ENCODE peak calls at places on chromosome X, in nine cellular contexts. P is AG04449, N is psoas muscle, U is lower leg skin, Z is osteocyte, J is CD14-positive monocyte, Y is AG09309, G is type B pancreatic cell, B is GM13977. A is an unnamed sample.

GRCh38 chrX:153510383-153510782 is 7.1 kb upstream of the ATP2B3 start:
- DNase-seq in P (no peak), N (no peak), U (no peak), Z (no peak), J (no peak), Y (no peak), G (no peak), B (no peak), A (no peak)

GRCh38 chrX:43644124-43644701 is 11.9 kb upstream of the MAOA start:
- DNase-seq in P (no peak), N (no peak), U (no peak), Z (no peak), J (no peak), Y (no peak), G (no peak), B (no peak), A (no peak)

GRCh38 chrX:46791927-46792825 is 33.3 kb upstream of the SLC9A7 start:
- DNase-seq in P (peak), N (no peak), U (peak), Z (no peak), J (peak), Y (peak), G (no peak), B (peak), A (peak)

GRCh38 chrX:69038826-69039225 is 126.4 kb downstream of the PJA1 start:
- DNase-seq in P (no peak), N (no peak), U (no peak), Z (no peak), J (no peak), Y (no peak), G (no peak), B (no peak), A (no peak)

GRCh38 chrX:117568238-117568637 is 548.4 kb downstream of the KLHL13 start:
- DNase-seq in P (no peak), N (no peak), U (no peak), Z (no peak), J (no peak), Y (no peak), G (no peak), B (no peak), A (no peak)

GRCh38 chrX:70034646-70035045 is 15.1 kb downstream of the AWAT2 start:
- DNase-seq in P (no peak), N (no peak), U (no peak), Z (no peak), J (no peak), Y (no peak), G (no peak), B (no peak), A (no peak)

GRCh38 chrX:100904433-100904832 is 24.3 kb downstream of the XKRX start:
- DNase-seq in P (no peak), N (no peak), U (no peak), Z (no peak), J (no peak), Y (no peak), G (no peak), B (no peak), A (no peak)

GRCh38 chrX:74423289-74423985 is 2.1 kb downstream of the SLC16A2 start:
- DNase-seq in P (no peak), N (no peak), U (no peak), Z (peak), J (no peak), Y (no peak), G (no peak), B (no peak), A (no peak)

GRCh38 chrX:43375146-43375545 is 281.0 kb upstream of the MAOA start:
- DNase-seq in P (no peak), N (no peak), U (no peak), Z (no peak), J (no peak), Y (no peak), G (no peak), B (no peak), A (no peak)

GRCh38 chrX:72306085-72306801 is 529 bp upstream of the CITED1 start:
- DNase-seq in P (no peak), N (no peak), U (no peak), Z (peak), J (no peak), Y (no peak), G (no peak), B (no peak), A (no peak)

GRCh38 chrX:39487166-39488006 is 610.4 kb downstream of the BCOR start:
- DNase-seq in P (no peak), N (no peak), U (no peak), Z (no peak), J (no peak), Y (no peak), G (no peak), B (no peak), A (no peak)

GRCh38 chrX:143664302-143664701 is 28.4 kb upstream of the SLITRK4 start:
- DNase-seq in P (no peak), N (no peak), U (no peak), Z (no peak), J (no peak), Y (no peak), G (no peak), B (no peak), A (no peak)

GRCh38 chrX:134186362-134187121 is 50.4 kb upstream of the CCDC160 start:
- DNase-seq in P (no peak), N (no peak), U (no peak), Z (no peak), J (no peak), Y (no peak), G (no peak), B (no peak), A (no peak)

GRCh38 chrX:101164766-101165590 is 54.6 kb upstream of the DRP2 start:
- DNase-seq in P (no peak), N (no peak), U (no peak), Z (no peak), J (no peak), Y (no peak), G (no peak), B (no peak), A (no peak)

GRCh38 chrX:151974336-151975227 is at the start of gene GABRE:
- DNase-seq in P (no peak), N (peak), U (peak), Z (no peak), J (no peak), Y (no peak), G (peak), B (peak), A (no peak)

GRCh38 chrX:22171287-22172060 is 101.2 kb upstream of the CBLL2 start:
- DNase-seq in P (no peak), N (no peak), U (no peak), Z (no peak), J (no peak), Y (no peak), G (no peak), B (no peak), A (no peak)

GRCh38 chrX:48003367-48003757 is 427 bp downstream of the ZNF182 start:
- DNase-seq in P (no peak), N (no peak), U (no peak), Z (no peak), J (no peak), Y (no peak), G (no peak), B (no peak), A (no peak)

GRCh38 chrX:40148439-40149285 is 50.9 kb upstream of the BCOR start:
- DNase-seq in P (no peak), N (no peak), U (no peak), Z (no peak), J (no peak), Y (no peak), G (no peak), B (peak), A (no peak)

GRCh38 chrX:147333821-147334220 is 519.3 kb upstream of the CXorf51A start:
- DNase-seq in P (no peak), N (no peak), U (no peak), Z (no peak), J (no peak), Y (no peak), G (no peak), B (no peak), A (no peak)

GRCh38 chrX:8005678-8006347 is 78.6 kb upstream of the PNPLA4 start:
- DNase-seq in P (no peak), N (no peak), U (no peak), Z (no peak), J (no peak), Y (no peak), G (no peak), B (no peak), A (no peak)

GRCh38 chrX:8010105-8010504 is 82.9 kb upstream of the PNPLA4 start:
- DNase-seq in P (no peak), N (no peak), U (no peak), Z (no peak), J (no peak), Y (no peak), G (no peak), B (no peak), A (no peak)
- TF ChIP-seq CTCF in P (no peak), N (no peak), U (no peak), Z (no peak), J (no peak), Y (no peak), G (peak), B (no peak), A (no peak)

DNA sequence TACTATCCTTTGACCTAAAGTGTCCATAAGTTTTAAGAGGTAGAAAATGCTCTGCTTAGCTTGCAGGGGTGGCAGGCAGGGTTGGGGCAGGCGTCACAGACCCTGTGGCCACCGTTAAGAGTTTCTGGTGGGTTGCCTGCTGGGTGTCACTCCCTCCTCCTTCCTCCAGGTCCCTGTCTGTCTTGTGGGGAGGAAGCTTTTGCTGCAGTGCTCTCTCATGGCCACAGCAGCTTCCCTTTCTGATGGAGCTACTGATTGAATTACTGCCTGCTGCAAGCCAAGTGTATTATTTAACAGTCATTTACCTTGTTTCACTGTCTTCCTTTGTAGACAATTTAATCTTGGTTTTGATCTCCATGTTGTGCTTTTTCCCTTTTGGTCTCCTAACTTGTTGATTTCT is 384.6 kb downstream of the IDS start:
- DNase-seq in P (no peak), N (no peak), U (no peak), Z (no peak), J (no peak), Y (no peak), G (no peak), B (no peak), A (no peak)
- TF ChIP-seq CTCF in P (no peak), N (no peak), U (no peak), Z (no peak), J (no peak), Y (no peak), G (no peak), B (no peak), A (no peak)

DNA sequence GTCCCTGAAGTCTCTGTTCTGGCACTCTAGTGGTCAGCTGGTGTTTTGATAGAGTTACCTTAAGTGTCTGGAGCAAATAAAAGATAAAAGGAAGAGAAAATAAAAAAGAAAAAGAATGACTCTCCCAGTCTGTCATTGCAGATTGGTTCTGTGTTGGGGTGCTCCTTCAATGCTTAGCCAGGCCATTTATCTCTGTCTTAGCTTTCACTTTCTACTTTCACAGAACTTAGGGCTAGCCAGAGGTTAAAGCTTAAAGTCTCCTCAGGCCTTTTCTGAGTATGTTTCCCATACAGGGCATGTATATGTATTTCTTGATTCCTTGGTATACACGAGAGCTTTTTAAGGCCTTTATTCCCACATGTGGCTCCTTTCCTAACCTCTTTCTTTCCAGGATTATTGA is 83.1 kb upstream of the TEX13D start:
- DNase-seq in P (no peak), N (no peak), U (no peak), Z (no peak), J (no peak), Y (no peak), G (no peak), B (no peak), A (no peak)
- TF ChIP-seq CTCF in P (no peak), N (no peak), U (no peak), Z (no peak), J (no peak), Y (no peak), G (no peak), B (no peak), A (no peak)

DNA sequence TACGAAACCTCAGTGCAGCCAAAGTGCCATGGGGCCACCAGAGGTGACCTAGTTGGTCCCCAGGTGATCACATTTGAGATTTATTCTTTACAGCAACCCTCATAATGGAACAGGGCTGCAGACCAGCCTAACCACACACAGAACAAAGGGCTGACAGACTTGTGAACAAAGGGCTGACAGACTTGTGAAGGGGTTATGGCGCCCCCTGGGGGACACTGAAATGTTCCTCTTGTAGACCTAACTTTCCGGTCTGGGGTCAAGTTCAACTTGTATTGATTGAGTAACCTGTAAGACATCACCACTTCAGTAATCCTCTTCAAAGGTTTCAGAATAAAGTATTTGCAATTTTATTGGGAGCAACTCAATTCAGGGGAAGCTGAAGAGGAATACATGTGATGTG is 175.9 kb upstream of the RPS6KA3 start:
- DNase-seq in P (no peak), N (peak), U (peak), Z (no peak), J (peak), Y (peak), G (no peak), B (peak), A (peak)
- TF ChIP-seq CTCF in P (peak), N (peak), U (no peak), Z (peak), J (peak), Y (peak), G (peak), B (peak), A (peak)

DNA sequence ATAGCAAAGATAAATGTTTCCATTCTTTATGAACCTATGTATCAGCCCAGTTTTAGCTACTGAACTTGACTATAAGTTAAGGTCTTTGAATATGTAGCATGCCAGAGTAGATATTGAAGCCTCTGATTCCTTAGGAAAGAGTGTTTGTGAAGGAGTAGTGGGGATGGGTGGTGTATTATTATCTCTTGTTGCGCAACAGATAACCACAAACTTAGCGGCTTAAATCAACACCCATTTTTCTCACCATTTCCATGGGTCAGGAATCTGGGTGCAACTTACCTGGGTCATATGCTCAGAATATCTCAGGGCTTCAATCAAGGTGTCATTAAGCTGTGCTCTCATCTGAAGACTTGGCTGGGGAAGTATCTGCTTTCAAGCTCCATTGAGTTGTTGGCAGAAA is 251.4 kb upstream of the PUDP start:
- DNase-seq in P (no peak), N (no peak), U (no peak), Z (no peak), J (no peak), Y (no peak), G (no peak), B (no peak), A (no peak)
- TF ChIP-seq CTCF in P (no peak), N (no peak), U (no peak), Z (no peak), J (no peak), Y (no peak), G (no peak), B (no peak), A (no peak)

A was measured in HFF-Myc.